ENCODE peak calls at places on chromosomes 16 and 17, in eight cellular contexts. V, W, J, Y, G, F, Z and O are unnamed samples.

GRCh38 chr16:85611455-85612190 is 1.5 kb upstream of the GSE1 start:
- DNase-seq in Y (peak), W (peak), G (peak), J (peak), V (no peak), Z (peak), F (peak), O (peak)

GRCh38 chr17:40177275-40177874 is at the start of gene RAPGEFL1:
- DNase-seq in F (peak), J (peak), W (no peak), Y (no peak), G (peak), Z (no peak), V (peak), O (no peak)

GRCh38 chr16:80283450-80284392 is 257.1 kb upstream of the DYNLRB2 start:
- DNase-seq in G (no peak), F (no peak), W (no peak), Z (no peak), J (no peak), V (no peak), Y (no peak), O (no peak)

GRCh38 chr16:69119536-69119935 is 12.9 kb downstream of the CHTF8 start:
- DNase-seq in G (no peak), Y (no peak), F (no peak), V (no peak), Z (no peak), W (no peak), J (no peak), O (no peak)

GRCh38 chr16:83926726-83927397 is 26.2 kb upstream of the OSGIN1 start:
- DNase-seq in W (peak), V (no peak), F (peak), Y (peak), G (peak), J (peak), Z (peak), O (peak)

GRCh38 chr16:89945654-89946053 is 2.9 kb upstream of the DEF8 start:
- DNase-seq in Z (no peak), F (no peak), Y (no peak), G (no peak), J (no peak), V (no peak), W (no peak), O (no peak)

GRCh38 chr17:74875155-74875969 is 2.6 kb upstream of the FDXR start:
- DNase-seq in V (no peak), Z (no peak), G (peak), J (no peak), F (no peak), W (no peak), Y (no peak), O (no peak)

GRCh38 chr16:81745704-81746558 is 33.2 kb upstream of the PLCG2 start:
- DNase-seq in F (peak), Y (peak), W (peak), Z (peak), J (peak), V (no peak), G (peak), O (peak)

GRCh38 chr16:85750827-85751641 is at the start of gene C16orf74:
- DNase-seq in Z (no peak), Y (no peak), J (peak), V (no peak), G (peak), W (peak), F (no peak), O (peak)

GRCh38 chr16:87348616-87349157 is 31.5 kb upstream of the C16orf95 start:
- DNase-seq in J (no peak), Y (no peak), V (no peak), G (no peak), Z (no peak), F (no peak), W (no peak), O (no peak)

GRCh38 chr16:565420-566330 is 1.1 kb upstream of the NHLRC4 start:
- DNase-seq in Z (no peak), Y (no peak), J (no peak), W (no peak), V (no peak), F (no peak), G (peak), O (peak)

GRCh38 chr16:69672315-69672997 is 53.9 kb downstream of the NQO1 start:
- DNase-seq in V (no peak), G (no peak), J (no peak), W (no peak), Y (no peak), F (no peak), Z (no peak), O (no peak)

GRCh38 chr16:4389051-4389955 is 17.7 kb downstream of the VASN start:
- DNase-seq in W (no peak), V (no peak), Z (no peak), F (peak), G (no peak), J (no peak), Y (no peak), O (no peak)

GRCh38 chr16:55264949-55265348 is 59.1 kb upstream of the IRX6 start:
- DNase-seq in J (no peak), Y (no peak), F (no peak), Z (no peak), W (no peak), V (no peak), G (no peak), O (no peak)

DNA sequence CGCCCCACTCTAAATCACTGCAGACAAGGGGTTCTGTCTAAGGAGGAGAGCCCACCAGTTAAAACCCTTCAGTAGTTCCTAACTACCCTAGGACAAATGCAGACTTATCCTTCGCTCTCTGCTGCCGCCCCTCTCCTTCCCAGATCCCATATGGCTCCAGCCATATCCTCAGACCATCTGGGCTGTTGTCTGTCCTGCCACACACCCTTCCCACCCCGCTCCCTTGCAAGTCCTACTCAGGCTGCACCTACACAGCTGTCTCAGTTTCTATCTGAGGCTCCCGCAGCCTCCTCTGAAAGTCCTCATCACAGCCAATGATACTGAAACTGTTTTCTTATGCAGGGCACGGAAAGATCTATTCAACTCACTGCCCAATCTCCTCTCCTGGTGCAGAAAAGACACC is 720 bp upstream of the BCKDK start:
- DNase-seq in Z (no peak), G (no peak), J (no peak), Y (no peak), V (peak), W (no peak), F (no peak), O (no peak)
- H3K4me3 ChIP-seq in Z (peak), G (no peak), J (no peak), Y (peak), V (peak), W (no peak), F (peak), O (peak)

DNA sequence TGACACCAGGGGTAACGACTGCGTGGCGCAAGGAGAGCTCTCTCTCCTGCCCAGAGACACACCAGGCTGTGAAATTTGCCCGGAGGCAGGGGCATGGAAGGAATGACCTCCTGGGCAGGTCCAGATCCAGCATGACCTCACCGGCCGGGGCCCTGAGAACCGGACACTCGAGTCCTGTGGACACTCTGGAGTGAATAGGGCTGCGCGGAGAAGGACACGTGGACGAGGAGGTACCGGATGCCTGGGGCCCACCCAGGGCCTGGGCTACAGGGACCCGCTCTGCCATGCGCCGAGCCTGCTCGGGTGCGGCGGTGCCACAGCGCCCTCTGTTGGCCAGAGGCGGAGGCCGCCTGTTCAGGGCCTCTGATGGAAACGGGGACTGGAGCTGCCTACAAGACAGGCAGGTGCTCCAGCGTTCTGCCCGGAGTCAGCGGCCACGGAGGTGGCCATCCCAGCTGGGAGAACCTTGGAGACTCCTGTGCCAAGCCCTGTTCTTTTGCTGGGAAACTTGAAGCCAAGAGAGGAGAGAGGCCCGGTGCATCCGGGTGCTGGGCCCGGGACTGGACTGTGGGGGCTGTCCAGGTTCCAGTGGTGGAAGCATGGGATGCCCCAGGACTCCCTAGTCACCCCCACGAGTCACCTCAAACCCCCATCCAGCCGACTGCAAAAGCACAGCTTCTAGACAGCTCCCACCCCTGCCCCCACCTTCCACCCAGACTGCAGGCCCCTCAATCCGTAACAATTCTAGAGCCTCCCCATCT is 19.3 kb upstream of the NXPH3 start:
- DNase-seq in J (peak), Z (peak), V (no peak), F (peak), Y (peak), G (peak), W (peak), O (peak)
- TF ChIP-seq POLR2A in J (no peak), Z (no peak), V (no peak), F (no peak), Y (peak), G (no peak), W (no peak), O (peak)

DNA sequence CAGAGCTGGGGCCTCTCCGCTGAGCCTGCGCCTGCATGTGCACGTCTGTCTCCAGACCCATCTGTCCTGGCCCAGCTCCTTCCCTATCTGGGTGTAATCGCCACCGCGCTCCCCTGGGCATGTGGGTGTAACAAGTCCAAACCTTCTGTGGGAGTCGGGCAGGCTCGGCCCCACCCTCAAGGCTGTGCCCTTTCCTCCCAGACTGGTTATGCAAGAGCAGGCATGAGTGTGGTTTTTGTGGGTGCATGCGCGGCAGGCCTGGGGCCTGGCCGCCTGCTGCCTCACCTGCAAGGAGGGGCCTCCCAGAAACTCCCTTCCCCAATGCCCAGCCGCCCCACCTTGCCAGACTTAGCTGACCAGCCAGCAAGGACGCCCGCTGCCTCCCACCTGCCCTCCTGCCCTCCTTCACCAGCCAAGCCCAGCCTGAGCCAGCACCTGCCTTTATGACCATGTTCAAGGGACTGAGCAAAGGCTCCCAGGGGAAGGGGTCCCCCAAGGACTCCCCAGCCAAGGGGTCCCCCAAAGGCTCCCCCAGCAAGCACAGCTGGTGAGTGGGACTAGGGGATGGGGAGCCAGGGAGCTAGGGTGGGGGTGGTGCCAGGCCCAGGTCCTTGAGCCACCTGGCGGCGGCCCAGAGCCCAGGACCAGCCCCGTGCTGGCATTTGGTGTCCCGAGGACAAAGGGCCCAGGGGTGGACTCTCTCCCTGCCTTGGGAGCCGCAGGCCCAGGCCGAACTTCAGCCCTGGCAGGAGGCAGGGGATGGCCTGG is at the start of gene EVPLL:
- DNase-seq in F (no peak), Y (no peak), G (no peak), J (no peak), Z (no peak), V (no peak), W (peak), O (peak)
- TF ChIP-seq MAX in F (no peak), Y (no peak), G (no peak), J (no peak), Z (no peak), V (no peak), W (no peak), O (peak)

GRCh38 chr16:67934306-67935095 is 2.1 kb downstream of the PSMB10 start:
- DNase-seq in W (no peak), V (no peak), Y (no peak), F (no peak), Z (no peak), J (no peak), G (peak), O (no peak)
- H3K4me3 ChIP-seq in W (peak), V (peak), Y (peak), F (peak), Z (peak), J (peak), G (peak), O (peak)

DNA sequence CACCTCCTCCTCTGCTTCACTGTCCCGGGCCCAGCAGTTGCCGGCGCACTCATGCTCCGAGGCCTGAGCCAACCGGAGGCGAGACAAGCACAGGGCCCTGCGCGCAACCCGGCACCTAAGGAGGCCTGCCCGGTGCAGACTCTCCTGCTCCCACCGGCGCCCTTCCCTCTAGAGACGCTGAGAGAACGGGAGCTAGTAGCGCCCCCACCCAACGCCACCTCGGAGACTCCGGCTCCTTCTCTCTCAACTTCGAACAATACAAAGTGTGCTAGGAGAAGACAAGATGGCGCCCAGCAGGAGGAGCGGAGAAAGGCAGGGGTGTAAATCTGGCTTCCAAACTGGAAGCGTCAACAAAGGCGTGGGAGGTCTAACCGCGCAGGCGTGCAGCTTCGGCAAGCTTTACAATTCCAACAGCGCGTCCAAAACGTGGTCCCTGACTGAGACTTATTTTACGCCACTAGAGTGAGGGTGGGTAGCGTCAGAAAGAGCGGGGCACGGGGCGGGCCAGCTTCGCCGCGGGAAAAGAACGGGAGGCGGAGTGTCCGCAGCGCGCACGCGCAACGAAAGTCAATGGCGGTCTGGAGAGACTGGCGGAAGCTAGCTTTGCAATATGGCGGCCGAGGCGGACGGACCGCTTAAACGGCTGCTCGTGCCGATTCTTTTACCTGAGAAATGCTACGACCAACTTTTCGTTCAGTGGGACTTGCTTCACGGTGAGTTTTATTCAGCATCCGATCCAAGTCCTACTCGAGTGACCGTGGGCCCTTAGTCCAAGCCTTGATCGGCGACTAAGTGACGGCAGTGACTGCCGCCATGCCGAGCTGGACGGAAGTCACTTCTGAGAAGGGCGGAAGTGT is at the start of gene MPDU1:
- DNase-seq in F (peak), J (peak), G (peak), W (peak), Y (peak), Z (peak), V (peak), O (peak)
- TF ChIP-seq POLR2A in F (peak), J (peak), G (peak), W (peak), Y (peak), Z (peak), V (peak), O (peak)

DNA sequence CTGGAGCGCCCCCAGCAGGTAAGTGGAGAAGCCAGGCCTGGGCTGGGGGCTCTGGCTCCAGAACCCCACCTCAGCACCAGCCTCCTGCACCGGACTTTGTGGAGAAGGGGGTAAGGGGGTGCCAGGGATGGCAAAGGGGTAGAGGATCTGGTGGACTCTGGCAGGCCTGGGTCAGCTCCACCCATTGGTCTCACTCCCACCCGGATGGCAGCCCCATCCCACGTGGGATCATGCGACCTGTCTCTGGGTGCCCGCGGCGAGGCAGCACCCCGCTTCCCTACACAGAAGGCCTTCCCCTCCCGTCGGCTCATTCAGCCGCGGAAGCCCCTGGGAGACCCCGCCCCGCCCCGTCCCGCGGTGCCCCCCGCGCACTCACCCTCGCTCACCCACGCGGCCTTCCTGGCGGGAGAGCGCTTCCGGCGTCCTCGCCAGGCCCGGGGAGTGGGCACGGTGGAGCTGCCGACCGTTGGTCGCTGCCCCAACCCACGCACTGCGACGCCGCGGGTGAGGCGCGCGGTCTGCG is 498 bp upstream of the PLEKHG4 start:
- DNase-seq in F (peak), W (peak), Y (no peak), G (peak), Z (no peak), V (no peak), J (no peak), O (peak)
- TF ChIP-seq MAX in F (peak), W (peak), Y (no peak), G (no peak), Z (peak), V (no peak), J (no peak), O (peak)